ENCODE peak calls at places on chromosomes 12 and 14, in seven cellular contexts. N is heart left ventricle; C is CD4-positive, CD25-positive, alpha-beta regulatory T cell; P is hepatocyte; F is psoas muscle; K is pancreas; W is cardiac muscle cell. Q is an unnamed sample. For H3K27me3 and H3K36me3, the result is how much of the 10 kb centered on the place peaks cover.

GRCh38 chr12:128823216-128823915 is 392 bp downstream of the SLC15A4 start:
- DNase-seq in N (no peak), C (peak), P (peak), F (peak), K (peak), W (no peak), Q (peak)

GRCh38 chr12:27866382-27867101 is 86.5 kb upstream of the MANSC4 start:
- DNase-seq in N (no peak), C (no peak), P (peak), F (no peak), K (no peak), W (peak), Q (no peak)

GRCh38 chr14:32702088-32702487 is 236.6 kb upstream of the NPAS3 start:
- DNase-seq in N (no peak), C (no peak), P (no peak), F (no peak), K (no peak), W (no peak), Q (no peak)

GRCh38 chr14:103243764-103244737 is 90.0 kb upstream of the EIF5 start:
- DNase-seq in N (no peak), C (no peak), P (peak), F (no peak), K (no peak), W (peak), Q (no peak)

GRCh38 chr12:102522768-102523167 is 42.4 kb upstream of the IGF1 start:
- DNase-seq in N (no peak), C (no peak), P (no peak), F (no peak), K (no peak), W (no peak), Q (no peak)

GRCh38 chr14:91424813-91425719 is 7.4 kb upstream of the CCDC88C start:
- DNase-seq in N (no peak), C (no peak), P (peak), F (no peak), K (no peak), W (peak), Q (no peak)

GRCh38 chr12:106498056-106498455 is 84.7 kb upstream of the RFX4 start:
- DNase-seq in N (no peak), C (no peak), P (no peak), F (no peak), K (no peak), W (peak), Q (no peak)

GRCh38 chr14:70665448-70666363 is 24.0 kb downstream of the TTC9 start:
- DNase-seq in N (no peak), C (no peak), P (peak), F (no peak), K (peak), W (no peak), Q (peak)

GRCh38 chr14:72443991-72444431 is 449.9 kb downstream of the DPF3 start:
- DNase-seq in N (no peak), C (no peak), P (no peak), F (no peak), K (no peak), W (no peak), Q (no peak)

GRCh38 chr12:51820721-51821422 is 27.6 kb downstream of the FIGNL2 start:
- DNase-seq in N (peak), C (peak), P (no peak), F (peak), K (peak), W (peak), Q (peak)

GRCh38 chr12:16148938-16149337 is 128.5 kb downstream of the SLC15A5 start:
- DNase-seq in N (no peak), C (no peak), P (no peak), F (no peak), K (no peak), W (no peak), Q (no peak)

GRCh38 chr14:103232338-103232808 is 101.7 kb upstream of the EIF5 start:
- DNase-seq in N (peak), C (no peak), P (no peak), F (no peak), K (no peak), W (no peak), Q (peak)

GRCh38 chr12:118541945-118542344 is 165.6 kb downstream of the SUDS3 start:
- DNase-seq in N (no peak), C (no peak), P (no peak), F (no peak), K (no peak), W (no peak), Q (no peak)

GRCh38 chr12:83065562-83065961 is 378.9 kb downstream of the TMTC2 start:
- DNase-seq in N (no peak), C (no peak), P (no peak), F (no peak), K (no peak), W (no peak), Q (no peak)

GRCh38 chr14:75793806-75794205 is 132.8 kb downstream of the TTLL5 start:
- DNase-seq in N (no peak), C (no peak), P (peak), F (no peak), K (no peak), W (peak), Q (no peak)

GRCh38 chr12:77392467-77392866 is 327.1 kb upstream of the E2F7 start:
- DNase-seq in N (no peak), C (no peak), P (no peak), F (no peak), K (no peak), W (no peak), Q (no peak)

GRCh38 chr12:102874819-102875218 is 42.2 kb downstream of the PAH start:
- DNase-seq in N (no peak), C (no peak), P (no peak), F (no peak), K (no peak), W (no peak), Q (no peak)

GRCh38 chr12:25337916-25338315 is 87.2 kb upstream of the KRAS start:
- DNase-seq in N (no peak), C (no peak), P (no peak), F (no peak), K (no peak), W (no peak), Q (no peak)

GRCh38 chr12:96104566-96104965 is 69.2 kb upstream of the LTA4H start:
- DNase-seq in N (no peak), C (no peak), P (no peak), F (no peak), K (no peak), W (no peak), Q (no peak)

DNA sequence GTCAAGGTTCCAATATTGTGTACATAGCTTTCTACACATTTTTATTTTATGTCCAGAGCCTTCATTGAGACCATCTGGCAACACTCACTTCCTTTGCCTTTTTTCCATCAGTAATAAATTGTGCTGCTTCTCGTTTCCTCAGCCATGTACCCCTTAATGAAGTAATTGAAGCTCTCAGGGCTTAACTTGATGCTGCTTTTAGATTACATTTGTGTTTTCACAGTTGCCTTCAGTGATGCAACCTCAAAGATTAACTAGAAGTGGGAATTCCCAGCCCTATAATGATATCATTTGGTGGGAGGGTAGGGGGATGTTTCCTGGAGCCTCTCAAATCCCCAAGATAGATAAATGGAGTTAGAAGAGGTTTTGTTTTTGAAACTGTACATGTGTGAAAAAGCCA is 80.2 kb upstream of the KRR1 start:
- DNase-seq in N (no peak), C (no peak), P (no peak), F (no peak), K (no peak), W (peak), Q (no peak)
- H3K27me3 ChIP-seq in N (under half), C (under half), P (under half), F (under half), K (under half), W (under half), Q (under half)

DNA sequence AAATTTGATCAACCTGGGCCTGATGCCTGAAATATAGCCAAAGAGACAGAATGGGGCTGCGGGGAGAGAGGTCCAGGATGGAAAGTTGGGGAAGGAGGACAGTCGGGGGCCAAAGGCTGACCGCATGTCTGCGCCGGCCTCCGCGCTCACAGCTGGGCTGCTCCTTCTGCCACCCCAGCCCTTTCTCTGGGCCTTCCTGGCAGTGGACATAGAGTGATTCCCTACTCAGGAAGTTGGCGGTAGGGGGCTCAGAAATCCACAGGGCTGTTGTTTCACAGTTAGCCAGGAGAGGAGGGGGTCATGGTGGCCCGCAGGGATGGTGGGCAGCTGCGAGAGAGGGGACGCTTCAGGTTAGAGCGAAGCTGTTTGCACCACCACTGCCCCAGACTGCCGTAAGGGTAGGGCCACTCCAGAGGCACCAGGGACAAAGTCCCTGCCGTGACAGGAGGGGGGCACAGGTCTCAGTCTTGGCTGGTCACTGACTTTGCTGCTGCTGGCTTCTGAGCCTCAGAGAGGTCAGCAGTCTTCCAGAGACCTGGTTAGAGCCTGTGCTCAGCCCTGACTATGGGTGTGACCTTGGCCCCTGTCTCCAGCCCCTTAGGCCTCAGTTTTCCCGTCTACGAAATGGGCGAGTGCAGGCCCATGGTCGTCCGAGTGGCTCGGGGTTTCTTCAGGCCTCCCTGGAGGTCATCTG is 15.0 kb downstream of the MEG3 start:
- DNase-seq in N (peak), C (no peak), P (no peak), F (no peak), K (no peak), W (no peak), Q (no peak)
- H3K36me3 ChIP-seq in N (under half), C (under half), P (under half), F (under half), K (under half), W (under half), Q (under half)

GRCh38 chr12:2276288-2276842 is 223.6 kb downstream of the CACNA1C start:
- DNase-seq in N (no peak), C (no peak), P (no peak), F (no peak), K (no peak), W (no peak), Q (no peak)

GRCh38 chr12:2273288-2273687 is 220.5 kb downstream of the CACNA1C start:
- DNase-seq in N (no peak), C (no peak), P (no peak), F (peak), K (no peak), W (peak), Q (no peak)

GRCh38 chr12:2271961-2272360 is 219.2 kb downstream of the CACNA1C start:
- DNase-seq in N (no peak), C (no peak), P (no peak), F (no peak), K (no peak), W (no peak), Q (no peak)

GRCh38 chr12:2274733-2275132 is 221.9 kb downstream of the CACNA1C start:
- DNase-seq in N (no peak), C (no peak), P (no peak), F (no peak), K (no peak), W (no peak), Q (no peak)

GRCh38 chr12:2273751-2274150 is 221.0 kb downstream of the CACNA1C start:
- DNase-seq in N (no peak), C (no peak), P (no peak), F (no peak), K (no peak), W (no peak), Q (no peak)
- H3K27ac ChIP-seq in N (peak), C (no peak), P (no peak), F (no peak), K (no peak), W (no peak), Q (no peak)

GRCh38 chr14:93870377-93870776 is 56.8 kb upstream of the FAM181A start:
- DNase-seq in N (no peak), C (no peak), P (no peak), F (no peak), K (no peak), W (no peak), Q (no peak)

DNA sequence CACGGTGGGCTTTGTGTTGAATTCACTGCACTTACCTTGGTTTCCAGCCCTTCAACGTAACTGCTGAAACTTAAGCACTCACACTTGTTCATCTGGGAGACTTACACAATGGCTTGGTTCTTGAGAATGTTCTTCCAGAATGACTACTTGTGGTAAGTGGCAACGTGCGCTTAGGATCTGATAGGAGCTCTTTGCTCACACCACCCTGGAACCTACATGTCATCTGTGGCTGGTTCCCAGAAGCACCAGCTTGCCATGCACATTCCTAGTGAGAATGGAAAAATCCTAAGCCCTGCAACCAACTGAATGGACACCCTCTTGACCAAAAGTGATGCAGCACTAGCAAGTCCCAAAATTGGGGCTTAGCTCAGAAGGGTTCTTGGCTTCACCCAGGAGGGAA is 59.0 kb upstream of the FAM181A start:
- DNase-seq in N (no peak), C (no peak), P (no peak), F (no peak), K (no peak), W (no peak), Q (no peak)
- H3K27me3 ChIP-seq in N (under half), C (under half), P (under half), F (under half), K (under half), W (under half), Q (under half)

GRCh38 chr12:122232691-122233090 is 6.8 kb upstream of the DIABLO start:
- DNase-seq in N (no peak), C (no peak), P (no peak), F (no peak), K (no peak), W (no peak), Q (no peak)
- H3K36me3 ChIP-seq in N (half or more), C (half or more), P (under half), F (half or more), K (under half), W (under half), Q (half or more)

DNA sequence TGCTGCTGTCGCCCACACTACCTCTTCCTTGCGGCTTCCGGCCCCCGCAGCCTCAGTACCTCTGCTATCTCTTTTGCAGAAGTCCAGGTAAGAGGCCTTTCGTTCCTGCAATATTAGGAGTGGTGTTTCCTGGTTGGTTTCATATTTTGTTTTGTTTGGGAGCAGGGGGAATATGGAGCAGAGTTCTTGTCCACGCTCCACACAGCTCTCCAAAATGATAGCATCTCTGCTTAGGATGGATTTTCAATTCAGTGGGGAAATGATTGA is 768 bp downstream of the OXA1L start:
- DNase-seq in N (no peak), C (no peak), P (no peak), F (no peak), K (no peak), W (no peak), Q (no peak)
- H3K27ac ChIP-seq in N (peak), C (peak), P (peak), F (peak), K (no peak), W (no peak), Q (peak)

GRCh38 chr12:6072302-6072752 is 52.1 kb downstream of the VWF start:
- DNase-seq in N (no peak), C (no peak), P (no peak), F (no peak), K (no peak), W (peak), Q (no peak)
- H3K27me3 ChIP-seq in N (under half), C (under half), P (under half), F (under half), K (under half), W (under half), Q (under half)

GRCh38 chr12:71702590-71702989 is 16.7 kb downstream of the TMEM19 start:
- DNase-seq in N (no peak), C (no peak), P (no peak), F (no peak), K (no peak), W (no peak), Q (no peak)
- H3K36me3 ChIP-seq in N (half or more), C (under half), P (under half), F (half or more), K (under half), W (under half), Q (under half)